ENCODE peak calls at places on chromosomes 7 and 10, in nine cellular contexts. K is NCI-H69, V is SHP77, H is mucosa of gallbladder, T is GM23338, W is EL, M is HCT116, Z is NCI-H1092, L is T-helper 9 cell. I is an unnamed sample.

GRCh38 chr7:29309041-29309860 is 114.7 kb downstream of the CHN2 start:
- DNase-seq in H (no peak), W (no peak), L (no peak), K (peak; percentile 76), V (peak; percentile 51), T (peak; percentile 35), M (no peak), Z (peak; percentile 12), I (no peak)

GRCh38 chr7:25009271-25009670 is 29.3 kb upstream of the OSBPL3 start:
- DNase-seq in K (no peak), V (no peak), L (no peak), Z (no peak), H (no peak), T (no peak), M (no peak), W (peak; percentile 92), I (no peak)

GRCh38 chr10:46223626-46224413 is 63.0 kb upstream of the ANTXRL start:
- DNase-seq in L (no peak), V (no peak), H (no peak), W (no peak), Z (no peak), K (no peak), M (no peak), T (no peak), I (no peak)

GRCh38 chr10:77264107-77264506 is 373.5 kb downstream of the KCNMA1 start:
- DNase-seq in Z (no peak), L (no peak), K (no peak), M (no peak), T (no peak), V (no peak), W (no peak), H (no peak), I (no peak)

GRCh38 chr7:30548762-30549344 is 44.2 kb upstream of the GGCT start:
- DNase-seq in Z (peak; percentile 59), K (peak; percentile 92), W (peak; percentile 74), L (peak; percentile 10), T (peak; percentile 95), M (peak; percentile 52), V (peak; percentile 81), H (peak; percentile 76), I (no peak)

GRCh38 chr7:141288626-141289025 is 214.8 kb downstream of the TMEM178B start:
- DNase-seq in K (peak; percentile 54), W (no peak), M (no peak), T (no peak), V (no peak), L (no peak), H (no peak), Z (no peak), I (no peak)

GRCh38 chr10:124149681-124150080 is 56.3 kb upstream of the CHST15 start:
- DNase-seq in T (no peak), H (no peak), L (no peak), W (no peak), M (no peak), V (peak; percentile 84), K (peak; percentile 95), Z (peak; percentile 74), I (no peak)

GRCh38 chr10:106956216-106956915 is 208.1 kb downstream of the SORCS1 start:
- DNase-seq in L (no peak), W (no peak), K (no peak), Z (no peak), H (no peak), V (no peak), T (peak; percentile 12), M (no peak), I (no peak)

GRCh38 chr10:109456566-109457361 is 466.5 kb downstream of the XPNPEP1 start:
- DNase-seq in L (no peak), Z (no peak), H (no peak), T (peak; percentile 78), M (no peak), W (peak; percentile 8), V (no peak), K (no peak), I (no peak)

GRCh38 chr7:149680316-149681025 is 92.9 kb downstream of the ZNF467 start:
- DNase-seq in L (no peak), M (no peak), V (no peak), Z (no peak), H (no peak), W (peak; percentile 50), T (no peak), K (no peak), I (no peak)

GRCh38 chr7:107180378-107180777 is 11.6 kb downstream of the HBP1 start:
- DNase-seq in H (no peak), T (no peak), M (peak; percentile 64), Z (no peak), V (peak; percentile 7), W (peak; percentile 67), L (peak; percentile 26), K (peak; percentile 71), I (no peak)